ENCODE peak calls at places on chromosomes 4 and X, in seven cellular contexts. One of them, this sample, is unnamed.

GRCh38 chr4:16914208-16914607 is 15.8 kb upstream of the LDB2 start:
- DNase-seq in K562: no peak
- DNase-seq in BJ: no peak
- DNase-seq in mammary epithelial cell: no peak
- DNase-seq in fibroblast of lung: peak
- DNase-seq in kidney: no peak
- DNase-seq in AG04450: no peak
- DNase-seq in this sample: no peak

GRCh38 chrX:3026074-3026588 is 15.1 kb upstream of the ARSF start:
- DNase-seq in K562: no peak
- DNase-seq in BJ: no peak
- DNase-seq in mammary epithelial cell: peak
- DNase-seq in fibroblast of lung: no peak
- DNase-seq in kidney: no peak
- DNase-seq in AG04450: no peak
- DNase-seq in this sample: no peak

GRCh38 chrX:84909151-84909550 is 94.5 kb upstream of the APOOL start:
- DNase-seq in K562: no peak
- DNase-seq in BJ: no peak
- DNase-seq in mammary epithelial cell: no peak
- DNase-seq in fibroblast of lung: no peak
- DNase-seq in kidney: no peak
- DNase-seq in AG04450: no peak
- DNase-seq in this sample: no peak

GRCh38 chr4:183557611-183558010 is 52.8 kb downstream of the ING2 start:
- DNase-seq in K562: no peak
- DNase-seq in BJ: no peak
- DNase-seq in mammary epithelial cell: no peak
- DNase-seq in fibroblast of lung: no peak
- DNase-seq in kidney: no peak
- DNase-seq in AG04450: no peak
- DNase-seq in this sample: no peak

GRCh38 chrX:64580605-64581004 is 185.4 kb upstream of the MTMR8 start:
- DNase-seq in K562: no peak
- DNase-seq in BJ: no peak
- DNase-seq in mammary epithelial cell: no peak
- DNase-seq in fibroblast of lung: no peak
- DNase-seq in kidney: no peak
- DNase-seq in AG04450: no peak
- DNase-seq in this sample: no peak

GRCh38 chr4:532588-533317 is 33.7 kb downstream of the PIGG start:
- DNase-seq in K562: peak
- DNase-seq in BJ: no peak
- DNase-seq in mammary epithelial cell: no peak
- DNase-seq in fibroblast of lung: no peak
- DNase-seq in kidney: peak
- DNase-seq in AG04450: no peak
- DNase-seq in this sample: no peak

GRCh38 chr4:117085185-117085701 is at the start of gene TRAM1L1:
- DNase-seq in K562: peak
- DNase-seq in BJ: peak
- DNase-seq in mammary epithelial cell: peak
- DNase-seq in fibroblast of lung: peak
- DNase-seq in kidney: peak
- DNase-seq in AG04450: peak
- DNase-seq in this sample: peak

GRCh38 chr4:2746891-2747695 is 9.0 kb downstream of the TNIP2 start:
- DNase-seq in K562: no peak
- DNase-seq in BJ: no peak
- DNase-seq in mammary epithelial cell: no peak
- DNase-seq in fibroblast of lung: no peak
- DNase-seq in kidney: peak
- DNase-seq in AG04450: no peak
- DNase-seq in this sample: peak

GRCh38 chr4:147847947-147848590 is 116.2 kb downstream of the ARHGAP10 start:
- DNase-seq in K562: no peak
- DNase-seq in BJ: no peak
- DNase-seq in mammary epithelial cell: no peak
- DNase-seq in fibroblast of lung: peak
- DNase-seq in kidney: no peak
- DNase-seq in AG04450: no peak
- DNase-seq in this sample: no peak

GRCh38 chr4:42655921-42656735 is 777 bp downstream of the ATP8A1 start:
- DNase-seq in K562: no peak
- DNase-seq in BJ: no peak
- DNase-seq in mammary epithelial cell: no peak
- DNase-seq in fibroblast of lung: no peak
- DNase-seq in kidney: peak
- DNase-seq in AG04450: no peak
- DNase-seq in this sample: peak

GRCh38 chr4:17494258-17494657 is 17.6 kb downstream of the QDPR start:
- DNase-seq in K562: peak
- DNase-seq in BJ: peak
- DNase-seq in mammary epithelial cell: peak
- DNase-seq in fibroblast of lung: peak
- DNase-seq in kidney: no peak
- DNase-seq in AG04450: no peak
- DNase-seq in this sample: no peak

GRCh38 chr4:5955201-5955821 is 62.4 kb upstream of the CRMP1 start:
- DNase-seq in K562: no peak
- DNase-seq in BJ: no peak
- DNase-seq in mammary epithelial cell: no peak
- DNase-seq in fibroblast of lung: no peak
- DNase-seq in kidney: peak
- DNase-seq in AG04450: no peak
- DNase-seq in this sample: no peak

GRCh38 chrX:108148524-108148923 is 56.9 kb downstream of the ATG4A start:
- DNase-seq in K562: no peak
- DNase-seq in BJ: no peak
- DNase-seq in mammary epithelial cell: no peak
- DNase-seq in fibroblast of lung: no peak
- DNase-seq in kidney: no peak
- DNase-seq in AG04450: no peak
- DNase-seq in this sample: no peak

GRCh38 chr4:98290511-98290910 is 29.3 kb downstream of the RAP1GDS1 start:
- DNase-seq in K562: no peak
- DNase-seq in BJ: peak
- DNase-seq in mammary epithelial cell: no peak
- DNase-seq in fibroblast of lung: peak
- DNase-seq in kidney: no peak
- DNase-seq in AG04450: peak
- DNase-seq in this sample: no peak

GRCh38 chr4:40253906-40254305 is 57.1 kb downstream of the RHOH start:
- DNase-seq in K562: no peak
- DNase-seq in BJ: no peak
- DNase-seq in mammary epithelial cell: no peak
- DNase-seq in fibroblast of lung: peak
- DNase-seq in kidney: no peak
- DNase-seq in AG04450: no peak
- DNase-seq in this sample: no peak

GRCh38 chr4:154491731-154492249 is at the start of gene DCHS2:
- DNase-seq in K562: peak
- DNase-seq in BJ: no peak
- DNase-seq in mammary epithelial cell: peak
- DNase-seq in fibroblast of lung: no peak
- DNase-seq in kidney: peak
- DNase-seq in AG04450: no peak
- DNase-seq in this sample: no peak

DNA sequence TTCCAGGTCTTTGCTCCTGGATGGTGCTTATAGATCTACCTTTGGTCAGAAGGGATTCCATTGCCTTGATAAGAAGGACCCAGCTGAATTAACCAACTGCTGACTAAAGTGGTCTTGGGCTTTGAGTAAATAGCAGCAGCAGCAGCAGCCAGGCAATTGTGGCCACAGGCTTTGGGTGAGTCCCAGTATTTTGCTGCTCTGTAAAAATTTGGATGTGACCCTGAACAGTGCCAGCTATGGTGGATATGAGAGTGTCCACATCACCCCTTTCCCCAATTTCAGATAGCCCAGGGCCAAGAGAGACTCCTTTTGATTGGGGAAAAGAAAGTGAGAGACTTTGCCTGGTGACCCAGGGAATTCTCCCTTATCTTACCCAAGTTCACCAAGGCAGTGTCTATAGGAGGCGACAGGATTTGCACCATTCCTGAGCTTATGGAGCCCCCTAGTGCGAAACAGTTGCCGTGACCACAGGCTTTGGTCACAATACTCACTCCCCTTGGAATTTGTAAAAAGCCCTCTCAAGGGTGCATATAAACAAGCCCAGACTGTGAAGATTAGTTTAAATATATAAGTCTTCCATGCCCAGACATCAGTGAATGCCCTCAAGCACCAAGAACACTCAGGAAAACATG is 518.0 kb downstream of the TMA16 start:
- DNase-seq in K562: peak
- DNase-seq in BJ: no peak
- DNase-seq in mammary epithelial cell: peak
- DNase-seq in fibroblast of lung: peak
- DNase-seq in kidney: no peak
- DNase-seq in AG04450: no peak
- DNase-seq in this sample: no peak
- TF ChIP-seq CTCF in K562: no peak
- TF ChIP-seq CTCF in BJ: no peak
- TF ChIP-seq CTCF in mammary epithelial cell: peak
- TF ChIP-seq CTCF in fibroblast of lung: peak
- TF ChIP-seq CTCF in kidney: no peak
- TF ChIP-seq CTCF in AG04450: no peak
- TF ChIP-seq CTCF in this sample: peak

DNA sequence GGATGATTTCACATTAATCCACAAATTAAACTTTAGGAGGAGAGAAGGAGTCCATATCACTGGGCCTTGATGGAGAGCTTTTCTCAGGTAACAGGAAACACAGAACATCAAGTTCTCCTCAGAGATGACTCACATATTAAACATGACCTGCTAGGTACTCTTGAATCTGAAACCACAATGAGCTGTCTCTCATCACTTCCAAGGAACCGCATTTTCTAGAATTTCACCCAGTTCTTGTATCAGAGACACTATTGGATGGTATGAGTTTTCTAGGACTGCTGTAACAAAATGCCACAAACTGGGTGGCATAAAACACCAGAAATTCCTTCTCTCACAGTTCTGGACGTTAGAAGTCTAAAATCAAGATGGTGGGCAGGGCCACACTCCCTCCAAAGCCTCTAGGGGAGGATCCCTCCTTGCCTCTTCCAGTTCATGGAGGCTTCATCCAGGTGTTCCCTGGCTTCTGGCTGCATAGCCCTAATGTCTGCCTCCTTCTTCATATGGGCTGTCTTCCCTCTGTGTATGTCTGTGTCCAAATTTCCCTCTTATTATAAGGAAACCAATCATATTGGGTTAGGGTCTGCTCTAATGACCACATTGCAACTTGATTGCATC is 38.5 kb upstream of the RASL11B start:
- DNase-seq in K562: no peak
- DNase-seq in BJ: no peak
- DNase-seq in mammary epithelial cell: peak
- DNase-seq in fibroblast of lung: peak
- DNase-seq in kidney: no peak
- DNase-seq in AG04450: no peak
- DNase-seq in this sample: no peak
- TF ChIP-seq CTCF in K562: no peak
- TF ChIP-seq CTCF in BJ: no peak
- TF ChIP-seq CTCF in mammary epithelial cell: no peak
- TF ChIP-seq CTCF in fibroblast of lung: no peak
- TF ChIP-seq CTCF in kidney: no peak
- TF ChIP-seq CTCF in AG04450: no peak
- TF ChIP-seq CTCF in this sample: no peak

GRCh38 chrX:110421499-110422455 is 63.1 kb downstream of the RTL9 start:
- DNase-seq in K562: no peak
- DNase-seq in BJ: no peak
- DNase-seq in mammary epithelial cell: peak
- DNase-seq in fibroblast of lung: no peak
- DNase-seq in kidney: no peak
- DNase-seq in AG04450: no peak
- DNase-seq in this sample: no peak

GRCh38 chrX:110418857-110419249 is 60.2 kb downstream of the RTL9 start:
- DNase-seq in K562: no peak
- DNase-seq in BJ: no peak
- DNase-seq in mammary epithelial cell: no peak
- DNase-seq in fibroblast of lung: peak
- DNase-seq in kidney: no peak
- DNase-seq in AG04450: peak
- DNase-seq in this sample: no peak

GRCh38 chrX:110418220-110418856 is 59.7 kb downstream of the RTL9 start:
- DNase-seq in K562: peak
- DNase-seq in BJ: no peak
- DNase-seq in mammary epithelial cell: no peak
- DNase-seq in fibroblast of lung: peak
- DNase-seq in kidney: no peak
- DNase-seq in AG04450: peak
- DNase-seq in this sample: no peak

GRCh38 chrX:110417128-110417527 is 58.5 kb downstream of the RTL9 start:
- DNase-seq in K562: no peak
- DNase-seq in BJ: no peak
- DNase-seq in mammary epithelial cell: no peak
- DNase-seq in fibroblast of lung: no peak
- DNase-seq in kidney: no peak
- DNase-seq in AG04450: no peak
- DNase-seq in this sample: no peak

GRCh38 chrX:110420771-110421498 is 62.3 kb downstream of the RTL9 start:
- DNase-seq in K562: peak
- DNase-seq in BJ: no peak
- DNase-seq in mammary epithelial cell: no peak
- DNase-seq in fibroblast of lung: no peak
- DNase-seq in kidney: no peak
- DNase-seq in AG04450: no peak
- DNase-seq in this sample: no peak
- TF ChIP-seq CTCF in K562: peak
- TF ChIP-seq CTCF in BJ: peak
- TF ChIP-seq CTCF in mammary epithelial cell: peak
- TF ChIP-seq CTCF in fibroblast of lung: peak
- TF ChIP-seq CTCF in kidney: no peak
- TF ChIP-seq CTCF in AG04450: peak
- TF ChIP-seq CTCF in this sample: peak

GRCh38 chr4:13521047-13521446 is 23.3 kb downstream of the NKX3-2 start:
- DNase-seq in K562: no peak
- DNase-seq in BJ: no peak
- DNase-seq in mammary epithelial cell: no peak
- DNase-seq in fibroblast of lung: no peak
- DNase-seq in kidney: no peak
- DNase-seq in AG04450: no peak
- DNase-seq in this sample: no peak

GRCh38 chr4:13524504-13525243 is 19.6 kb downstream of the NKX3-2 start:
- DNase-seq in K562: no peak
- DNase-seq in BJ: no peak
- DNase-seq in mammary epithelial cell: no peak
- DNase-seq in fibroblast of lung: no peak
- DNase-seq in kidney: peak
- DNase-seq in AG04450: no peak
- DNase-seq in this sample: no peak

GRCh38 chr4:13522282-13523104 is 21.8 kb downstream of the NKX3-2 start:
- DNase-seq in K562: no peak
- DNase-seq in BJ: no peak
- DNase-seq in mammary epithelial cell: no peak
- DNase-seq in fibroblast of lung: no peak
- DNase-seq in kidney: peak
- DNase-seq in AG04450: no peak
- DNase-seq in this sample: peak

GRCh38 chr4:13523591-13524503 is 20.5 kb downstream of the NKX3-2 start:
- DNase-seq in K562: no peak
- DNase-seq in BJ: no peak
- DNase-seq in mammary epithelial cell: no peak
- DNase-seq in fibroblast of lung: no peak
- DNase-seq in kidney: peak
- DNase-seq in AG04450: no peak
- DNase-seq in this sample: peak

GRCh38 chr4:13523105-13523477 is 21.2 kb downstream of the NKX3-2 start:
- DNase-seq in K562: no peak
- DNase-seq in BJ: no peak
- DNase-seq in mammary epithelial cell: no peak
- DNase-seq in fibroblast of lung: no peak
- DNase-seq in kidney: no peak
- DNase-seq in AG04450: no peak
- DNase-seq in this sample: no peak
- TF ChIP-seq CTCF in K562: no peak
- TF ChIP-seq CTCF in BJ: no peak
- TF ChIP-seq CTCF in mammary epithelial cell: no peak
- TF ChIP-seq CTCF in fibroblast of lung: no peak
- TF ChIP-seq CTCF in kidney: no peak
- TF ChIP-seq CTCF in AG04450: no peak
- TF ChIP-seq CTCF in this sample: no peak